ENCODE peak calls at places on chromosomes 6 and 20, in four cellular contexts. V is T follicular helper cell; A is body of pancreas; L is activated naive CD4-positive, alpha-beta T cell. Y is an unnamed sample.

GRCh38 chr6:71082033-71082620 is 125.3 kb upstream of the B3GAT2 start:
- DNase-seq in V (no peak), A (no peak), L (no peak), Y (no peak)

GRCh38 chr6:132520953-132521352 is 8.0 kb upstream of the STX7 start:
- DNase-seq in V (no peak), A (no peak), L (no peak), Y (no peak)

GRCh38 chr6:76124010-76124409 is 51.5 kb upstream of the IMPG1 start:
- DNase-seq in V (no peak), A (peak; percentile 66), L (no peak), Y (no peak)

GRCh38 chr6:4185419-4185818 is 50.0 kb upstream of the ECI2 start:
- DNase-seq in V (no peak), A (no peak), L (no peak), Y (no peak)

GRCh38 chr6:113969888-113970807 is 800 bp downstream of the HDAC2 start:
- DNase-seq in V (peak; percentile 29), A (peak; percentile 60), L (peak; percentile 12), Y (peak; percentile 52)

GRCh38 chr20:4971064-4971463 is 30.2 kb downstream of the SLC23A2 start:
- DNase-seq in V (no peak), A (no peak), L (no peak), Y (no peak)

GRCh38 chr6:84278311-84278710 is 50.9 kb upstream of the CEP162 start:
- DNase-seq in V (no peak), A (no peak), L (no peak), Y (no peak)

GRCh38 chr20:45685896-45686295 is 15.9 kb upstream of the WFDC11 start:
- DNase-seq in V (no peak), A (no peak), L (no peak), Y (no peak)

GRCh38 chr20:50190251-50191064 is at the start of gene CEBPB:
- DNase-seq in V (peak; percentile 75), A (peak; percentile 93), L (peak; percentile 67), Y (peak; percentile 88)

GRCh38 chr6:13140972-13141371 is 187.4 kb downstream of the TBC1D7 start:
- DNase-seq in V (no peak), A (no peak), L (no peak), Y (no peak)

Y was measured in Caki2.